ENCODE peak calls at places on chromosome 3, in five cellular contexts. One of them, this sample, is unnamed.

GRCh38 chr3:172244011-172244410 is 204.2 kb downstream of the GHSR start:
- DNase-seq in HepG2: no peak
- DNase-seq in GM12878: no peak
- DNase-seq in H1: no peak
- DNase-seq in K562: no peak
- DNase-seq in this sample: no peak

GRCh38 chr3:111621535-111621934 is 26.4 kb upstream of the ZBED2 start:
- DNase-seq in HepG2: peak; percentile 31
- DNase-seq in H1: peak; percentile 86
- DNase-seq in GM12878: no peak
- DNase-seq in K562: peak; percentile 44
- DNase-seq in this sample: peak; percentile 86

GRCh38 chr3:182794806-182795369 is 1.6 kb downstream of the ATP11B start:
- DNase-seq in H1: no peak
- DNase-seq in K562: no peak
- DNase-seq in GM12878: no peak
- DNase-seq in HepG2: no peak
- DNase-seq in this sample: no peak

GRCh38 chr3:61381745-61382392 is 130.6 kb upstream of the FHIT start:
- DNase-seq in H1: no peak
- DNase-seq in K562: peak; percentile 21
- DNase-seq in GM12878: no peak
- DNase-seq in HepG2: peak; percentile 35
- DNase-seq in this sample: no peak

GRCh38 chr3:190855151-190855550 is 7.3 kb downstream of the GMNC start:
- DNase-seq in K562: no peak
- DNase-seq in GM12878: no peak
- DNase-seq in HepG2: no peak
- DNase-seq in H1: no peak
- DNase-seq in this sample: no peak

GRCh38 chr3:188067932-188068331 is 86.0 kb upstream of the LPP start:
- DNase-seq in K562: no peak
- DNase-seq in H1: no peak
- DNase-seq in GM12878: no peak
- DNase-seq in HepG2: no peak
- DNase-seq in this sample: no peak

GRCh38 chr3:194032828-194033435 is 103.0 kb upstream of the HES1 start:
- DNase-seq in H1: no peak
- DNase-seq in K562: no peak
- DNase-seq in HepG2: no peak
- DNase-seq in GM12878: no peak
- DNase-seq in this sample: no peak

GRCh38 chr3:21912656-21913055 is 161.6 kb upstream of the ZNF385D start:
- DNase-seq in HepG2: no peak
- DNase-seq in K562: no peak
- DNase-seq in H1: no peak
- DNase-seq in GM12878: no peak
- DNase-seq in this sample: no peak

GRCh38 chr3:55795736-55796135 is 308.6 kb upstream of the WNT5A start:
- DNase-seq in HepG2: peak; percentile 22
- DNase-seq in K562: no peak
- DNase-seq in H1: no peak
- DNase-seq in GM12878: no peak
- DNase-seq in this sample: no peak

GRCh38 chr3:190701096-190701532 is 161.4 kb downstream of the GMNC start:
- DNase-seq in K562: peak; percentile 2
- DNase-seq in GM12878: no peak
- DNase-seq in HepG2: peak; percentile 91
- DNase-seq in H1: no peak
- DNase-seq in this sample: peak; percentile 23

GRCh38 chr3:3778641-3779270 is 20.5 kb upstream of the LRRN1 start:
- DNase-seq in K562: no peak
- DNase-seq in HepG2: no peak
- DNase-seq in H1: no peak
- DNase-seq in GM12878: no peak
- DNase-seq in this sample: no peak

GRCh38 chr3:141093397-141093796 is 42.2 kb downstream of the SPSB4 start:
- DNase-seq in K562: no peak
- DNase-seq in H1: no peak
- DNase-seq in GM12878: no peak
- DNase-seq in HepG2: no peak
- DNase-seq in this sample: no peak

GRCh38 chr3:106399208-106399607 is 530.4 kb upstream of the CBLB start:
- DNase-seq in H1: no peak
- DNase-seq in GM12878: no peak
- DNase-seq in HepG2: no peak
- DNase-seq in K562: no peak
- DNase-seq in this sample: no peak

GRCh38 chr3:112074616-112075497 is 11.3 kb upstream of the C3orf52 start:
- DNase-seq in H1: no peak
- DNase-seq in K562: no peak
- DNase-seq in GM12878: no peak
- DNase-seq in HepG2: peak; percentile 82
- DNase-seq in this sample: no peak

GRCh38 chr3:46717447-46718231 is at the start of gene PRSS50:
- DNase-seq in GM12878: no peak
- DNase-seq in K562: peak; percentile 62
- DNase-seq in H1: peak; percentile 96
- DNase-seq in HepG2: no peak
- DNase-seq in this sample: peak; percentile 86

GRCh38 chr3:119240101-119240581 is 537 bp downstream of the B4GALT4 start:
- DNase-seq in GM12878: no peak
- DNase-seq in HepG2: peak; percentile 77
- DNase-seq in H1: no peak
- DNase-seq in K562: peak; percentile 33
- DNase-seq in this sample: peak; percentile 45

GRCh38 chr3:63910873-63911272 is 1.3 kb downstream of the SCAANT1 start:
- DNase-seq in HepG2: peak; percentile 12
- DNase-seq in H1: no peak
- DNase-seq in K562: no peak
- DNase-seq in GM12878: no peak
- DNase-seq in this sample: no peak

GRCh38 chr3:183210341-183210740 is 42.7 kb upstream of the B3GNT5 start:
- DNase-seq in GM12878: no peak
- DNase-seq in HepG2: no peak
- DNase-seq in H1: no peak
- DNase-seq in K562: no peak
- DNase-seq in this sample: no peak

GRCh38 chr3:113485161-113485609 is 29.8 kb downstream of the SPICE1 start:
- DNase-seq in H1: no peak
- DNase-seq in GM12878: no peak
- DNase-seq in HepG2: peak; percentile 53
- DNase-seq in K562: no peak
- DNase-seq in this sample: peak; percentile 16

GRCh38 chr3:26559252-26559651 is 63.3 kb upstream of the LRRC3B start:
- DNase-seq in HepG2: no peak
- DNase-seq in GM12878: no peak
- DNase-seq in H1: no peak
- DNase-seq in K562: no peak
- DNase-seq in this sample: no peak

GRCh38 chr3:57158813-57159678 is 6.1 kb downstream of the IL17RD start:
- DNase-seq in K562: no peak
- DNase-seq in GM12878: no peak
- DNase-seq in HepG2: no peak
- DNase-seq in H1: no peak
- DNase-seq in this sample: peak; percentile 31

GRCh38 chr3:103380391-103380790 is 945.6 kb downstream of the ZPLD1 start:
- DNase-seq in HepG2: no peak
- DNase-seq in H1: no peak
- DNase-seq in GM12878: no peak
- DNase-seq in K562: no peak
- DNase-seq in this sample: no peak

GRCh38 chr3:129238945-129239705 is 10.3 kb upstream of the COPG1 start:
- DNase-seq in HepG2: no peak
- DNase-seq in H1: no peak
- DNase-seq in K562: peak; percentile 75
- DNase-seq in GM12878: no peak
- DNase-seq in this sample: no peak

GRCh38 chr3:33250712-33251111 is 26.5 kb upstream of the FBXL2 start:
- DNase-seq in H1: no peak
- DNase-seq in K562: no peak
- DNase-seq in HepG2: no peak
- DNase-seq in GM12878: no peak
- DNase-seq in this sample: no peak

GRCh38 chr3:28936154-28936553 is 344.7 kb upstream of the RBMS3 start:
- DNase-seq in HepG2: no peak
- DNase-seq in GM12878: no peak
- DNase-seq in K562: no peak
- DNase-seq in H1: no peak
- DNase-seq in this sample: no peak

GRCh38 chr3:96213393-96213792 is 601.0 kb upstream of the EPHA6 start:
- DNase-seq in K562: no peak
- DNase-seq in H1: no peak
- DNase-seq in HepG2: no peak
- DNase-seq in GM12878: no peak
- DNase-seq in this sample: no peak

GRCh38 chr3:40387001-40387894 is at the start of gene ENTPD3:
- DNase-seq in H1: peak; percentile 77
- DNase-seq in HepG2: no peak
- DNase-seq in GM12878: no peak
- DNase-seq in K562: peak; percentile 82
- DNase-seq in this sample: peak; percentile 69

GRCh38 chr3:130865537-130865936 is 28.3 kb upstream of the ATP2C1 start:
- DNase-seq in K562: no peak
- DNase-seq in GM12878: no peak
- DNase-seq in HepG2: no peak
- DNase-seq in H1: no peak
- DNase-seq in this sample: no peak

GRCh38 chr3:169146112-169146665 is 517.3 kb downstream of the MECOM start:
- DNase-seq in GM12878: no peak
- DNase-seq in H1: peak; percentile 62
- DNase-seq in K562: peak; percentile 82
- DNase-seq in HepG2: no peak
- DNase-seq in this sample: peak; percentile 57

GRCh38 chr3:123337226-123337625 is 111.7 kb downstream of the ADCY5 start:
- DNase-seq in H1: no peak
- DNase-seq in K562: no peak
- DNase-seq in GM12878: no peak
- DNase-seq in HepG2: no peak
- DNase-seq in this sample: no peak

GRCh38 chr3:150261418-150261817 is 146.7 kb upstream of the TSC22D2 start:
- DNase-seq in H1: no peak
- DNase-seq in HepG2: no peak
- DNase-seq in K562: no peak
- DNase-seq in GM12878: no peak
- DNase-seq in this sample: no peak

GRCh38 chr3:31798840-31799239 is 182.2 kb downstream of the OSBPL10 start:
- DNase-seq in HepG2: no peak
- DNase-seq in K562: no peak
- DNase-seq in GM12878: no peak
- DNase-seq in H1: no peak
- DNase-seq in this sample: no peak

GRCh38 chr3:38370861-38371260 is 24.3 kb downstream of the XYLB start:
- DNase-seq in H1: no peak
- DNase-seq in GM12878: no peak
- DNase-seq in K562: no peak
- DNase-seq in HepG2: no peak
- DNase-seq in this sample: no peak

GRCh38 chr3:38367709-38368108 is 21.1 kb downstream of the XYLB start:
- DNase-seq in GM12878: no peak
- DNase-seq in HepG2: no peak
- DNase-seq in H1: no peak
- DNase-seq in K562: no peak
- DNase-seq in this sample: no peak

GRCh38 chr3:38368238-38368637 is 21.7 kb downstream of the XYLB start:
- DNase-seq in H1: no peak
- DNase-seq in HepG2: no peak
- DNase-seq in GM12878: no peak
- DNase-seq in K562: no peak
- DNase-seq in this sample: no peak

GRCh38 chr3:38370149-38370548 is 23.6 kb downstream of the XYLB start:
- DNase-seq in K562: no peak
- DNase-seq in HepG2: no peak
- DNase-seq in GM12878: no peak
- DNase-seq in H1: no peak
- DNase-seq in this sample: no peak

DNA sequence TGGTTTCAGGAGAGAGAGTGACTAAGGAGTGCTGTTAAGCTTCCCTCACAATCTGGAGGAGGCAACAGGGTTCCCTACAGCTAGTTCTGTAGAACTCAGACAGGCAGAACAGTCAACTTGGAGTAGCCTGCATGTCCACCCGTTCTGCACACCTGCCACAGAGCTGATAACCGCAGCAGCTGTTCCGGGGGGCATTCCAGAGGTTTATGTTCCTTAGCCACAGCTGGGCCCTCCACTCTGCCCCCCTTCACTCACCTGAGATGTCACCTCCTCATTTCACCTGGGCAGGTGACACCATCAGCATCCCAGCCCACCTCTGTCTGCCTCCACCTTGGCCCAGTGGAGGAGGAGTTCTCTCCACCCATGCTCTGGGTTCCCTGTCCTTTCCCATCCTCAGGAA is 22.6 kb downstream of the XYLB start:
- DNase-seq in HepG2: no peak
- DNase-seq in K562: no peak
- DNase-seq in GM12878: no peak
- DNase-seq in H1: no peak
- DNase-seq in this sample: no peak
- TF ChIP-seq CREB1 in HepG2: no peak
- TF ChIP-seq CREB1 in K562: no peak
- TF ChIP-seq CREB1 in GM12878: no peak
- TF ChIP-seq CREB1 in H1: no peak
- TF ChIP-seq CREB1 in this sample: no peak

GRCh38 chr3:135148431-135148830 is 353.4 kb downstream of the EPHB1 start:
- DNase-seq in GM12878: no peak
- DNase-seq in HepG2: no peak
- DNase-seq in K562: no peak
- DNase-seq in H1: no peak
- DNase-seq in this sample: no peak
- TF ChIP-seq ATF3 in GM12878: no peak
- TF ChIP-seq ATF3 in HepG2: no peak
- TF ChIP-seq ATF3 in K562: no peak
- TF ChIP-seq ATF3 in H1: no peak
- TF ChIP-seq ATF3 in this sample: no peak

DNA sequence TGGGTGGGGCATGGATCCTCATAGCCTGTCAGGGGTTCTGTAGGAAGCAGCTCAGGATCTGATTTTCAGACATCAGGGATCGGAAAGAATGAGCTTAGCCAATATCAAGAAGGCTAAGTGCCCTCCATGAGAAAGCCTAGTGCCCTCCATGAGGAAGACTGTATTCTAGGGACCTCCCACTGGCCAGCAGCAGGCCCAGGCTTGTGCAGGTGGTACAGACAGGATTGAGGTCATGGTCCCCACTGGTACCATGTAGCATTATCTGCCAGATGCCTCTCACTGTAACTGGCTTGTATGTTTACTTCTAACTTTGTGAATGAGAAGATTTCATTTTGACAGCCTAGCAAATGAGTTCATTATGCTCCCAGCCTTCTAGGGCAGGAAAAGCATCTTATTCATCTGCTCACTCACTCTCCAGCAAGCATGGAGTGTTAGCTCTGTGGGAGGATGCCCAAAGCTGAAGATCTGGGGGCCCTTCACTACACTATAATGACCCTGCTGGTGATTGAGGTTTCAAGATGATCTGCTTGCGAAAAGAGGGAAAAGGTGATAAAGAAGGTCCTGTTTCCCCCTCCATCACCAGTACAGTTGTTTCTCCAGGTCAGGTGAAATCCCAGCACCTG is 7.5 kb downstream of the EPHB1 start:
- DNase-seq in GM12878: no peak
- DNase-seq in H1: peak; percentile 28
- DNase-seq in K562: no peak
- DNase-seq in HepG2: no peak
- DNase-seq in this sample: no peak
- TF ChIP-seq USF2 in GM12878: no peak
- TF ChIP-seq USF2 in H1: no peak
- TF ChIP-seq USF2 in K562: no peak
- TF ChIP-seq USF2 in HepG2: no peak
- TF ChIP-seq USF2 in this sample: no peak

GRCh38 chr3:53045784-53046170 is at the start of gene SFMBT1:
- DNase-seq in H1: peak; percentile 67
- DNase-seq in GM12878: no peak
- DNase-seq in K562: peak; percentile 76
- DNase-seq in HepG2: no peak
- DNase-seq in this sample: peak; percentile 49
- TF ChIP-seq CREB1 in H1: no peak
- TF ChIP-seq CREB1 in GM12878: no peak
- TF ChIP-seq CREB1 in K562: no peak
- TF ChIP-seq CREB1 in HepG2: no peak
- TF ChIP-seq CREB1 in this sample: no peak

This sample was measured in WTC11.